ENCODE peak calls at places on chromosomes 5 and 9, in seven cellular contexts. One of them, this sample, is unnamed.
A peak's percentile ranks its signal among the peaks of the same experiment; 100 is the strongest.

GRCh38 chr5:54638090-54638489 is 120.5 kb downstream of the SNX18 start:
- DNase-seq in GM23248: no peak
- DNase-seq in neural progenitor cell: no peak
- DNase-seq in HepG2: no peak
- DNase-seq in IMR-90: no peak
- DNase-seq in fibroblast of lung: no peak
- DNase-seq in neuronal stem cell: no peak
- DNase-seq in this sample: no peak

GRCh38 chr9:135144581-135145108 is 57.2 kb downstream of the OLFM1 start:
- DNase-seq in GM23248: no peak
- DNase-seq in neural progenitor cell: no peak
- DNase-seq in HepG2: no peak
- DNase-seq in IMR-90: no peak
- DNase-seq in fibroblast of lung: no peak
- DNase-seq in neuronal stem cell: no peak
- DNase-seq in this sample: peak; percentile 12

GRCh38 chr5:30401479-30402058 is 791.9 kb upstream of the CDH6 start:
- DNase-seq in GM23248: peak; percentile 68
- DNase-seq in neural progenitor cell: peak; percentile 73
- DNase-seq in HepG2: peak; percentile 53
- DNase-seq in IMR-90: peak; percentile 48
- DNase-seq in fibroblast of lung: peak; percentile 39
- DNase-seq in neuronal stem cell: peak; percentile 43
- DNase-seq in this sample: peak; percentile 70

GRCh38 chr5:164475339-164475977 is 970.0 kb downstream of the MAT2B start:
- DNase-seq in GM23248: peak; percentile 10
- DNase-seq in neural progenitor cell: peak; percentile 13
- DNase-seq in HepG2: peak; percentile 10
- DNase-seq in IMR-90: peak; percentile 56
- DNase-seq in fibroblast of lung: peak; percentile 40
- DNase-seq in neuronal stem cell: no peak
- DNase-seq in this sample: peak; percentile 31

GRCh38 chr9:11233693-11234092 is 620.9 kb upstream of the PTPRD start:
- DNase-seq in GM23248: no peak
- DNase-seq in neural progenitor cell: no peak
- DNase-seq in HepG2: no peak
- DNase-seq in IMR-90: no peak
- DNase-seq in fibroblast of lung: no peak
- DNase-seq in neuronal stem cell: no peak
- DNase-seq in this sample: no peak

GRCh38 chr9:82167296-82167695 is 178.7 kb downstream of the SPATA31D1 start:
- DNase-seq in GM23248: no peak
- DNase-seq in neural progenitor cell: no peak
- DNase-seq in HepG2: no peak
- DNase-seq in IMR-90: no peak
- DNase-seq in fibroblast of lung: no peak
- DNase-seq in neuronal stem cell: no peak
- DNase-seq in this sample: no peak

GRCh38 chr9:99272866-99273265 is 50.8 kb downstream of the SEC61B start:
- DNase-seq in GM23248: no peak
- DNase-seq in neural progenitor cell: no peak
- DNase-seq in HepG2: no peak
- DNase-seq in IMR-90: no peak
- DNase-seq in fibroblast of lung: no peak
- DNase-seq in neuronal stem cell: no peak
- DNase-seq in this sample: no peak

GRCh38 chr5:33611882-33612281 is 171.1 kb downstream of the TARS1 start:
- DNase-seq in GM23248: peak; percentile 86
- DNase-seq in neural progenitor cell: no peak
- DNase-seq in HepG2: no peak
- DNase-seq in IMR-90: peak; percentile 85
- DNase-seq in fibroblast of lung: peak; percentile 74
- DNase-seq in neuronal stem cell: no peak
- DNase-seq in this sample: peak; percentile 77

GRCh38 chr5:7244977-7245376 is 151.0 kb upstream of the ADCY2 start:
- DNase-seq in GM23248: no peak
- DNase-seq in neural progenitor cell: no peak
- DNase-seq in HepG2: no peak
- DNase-seq in IMR-90: no peak
- DNase-seq in fibroblast of lung: no peak
- DNase-seq in neuronal stem cell: no peak
- DNase-seq in this sample: no peak

GRCh38 chr5:149114403-149115312 is 26.6 kb upstream of the ABLIM3 start:
- DNase-seq in GM23248: peak; percentile 89
- DNase-seq in neural progenitor cell: peak; percentile 78
- DNase-seq in HepG2: peak; percentile 66
- DNase-seq in IMR-90: peak; percentile 84
- DNase-seq in fibroblast of lung: peak; percentile 65
- DNase-seq in neuronal stem cell: peak; percentile 63
- DNase-seq in this sample: peak; percentile 99

GRCh38 chr5:92979716-92980115 is 601.3 kb downstream of the NR2F1-AS1 start:
- DNase-seq in GM23248: no peak
- DNase-seq in neural progenitor cell: peak; percentile 85
- DNase-seq in HepG2: no peak
- DNase-seq in IMR-90: no peak
- DNase-seq in fibroblast of lung: no peak
- DNase-seq in neuronal stem cell: peak; percentile 92
- DNase-seq in this sample: no peak

GRCh38 chr5:11046160-11046559 is 285.1 kb upstream of the DAP start:
- DNase-seq in GM23248: peak; percentile 9
- DNase-seq in neural progenitor cell: peak; percentile 44
- DNase-seq in HepG2: no peak
- DNase-seq in IMR-90: peak; percentile 18
- DNase-seq in fibroblast of lung: no peak
- DNase-seq in neuronal stem cell: no peak
- DNase-seq in this sample: peak; percentile 30

GRCh38 chr9:92620870-92621269 is 49.1 kb downstream of the IPPK start:
- DNase-seq in GM23248: no peak
- DNase-seq in neural progenitor cell: no peak
- DNase-seq in HepG2: no peak
- DNase-seq in IMR-90: no peak
- DNase-seq in fibroblast of lung: no peak
- DNase-seq in neuronal stem cell: no peak
- DNase-seq in this sample: no peak

GRCh38 chr5:144361406-144361805 is 190.7 kb downstream of the KCTD16 start:
- DNase-seq in GM23248: no peak
- DNase-seq in neural progenitor cell: no peak
- DNase-seq in HepG2: no peak
- DNase-seq in IMR-90: peak; percentile 37
- DNase-seq in fibroblast of lung: peak; percentile 2
- DNase-seq in neuronal stem cell: no peak
- DNase-seq in this sample: no peak

GRCh38 chr9:116101516-116101915 is 52.1 kb upstream of the PAPPA start:
- DNase-seq in GM23248: peak; percentile 85
- DNase-seq in neural progenitor cell: no peak
- DNase-seq in HepG2: no peak
- DNase-seq in IMR-90: peak; percentile 84
- DNase-seq in fibroblast of lung: peak; percentile 78
- DNase-seq in neuronal stem cell: no peak
- DNase-seq in this sample: peak; percentile 68

GRCh38 chr5:124602925-124603650 is 143.4 kb downstream of the ZNF608 start:
- DNase-seq in GM23248: peak; percentile 12
- DNase-seq in neural progenitor cell: no peak
- DNase-seq in HepG2: no peak
- DNase-seq in IMR-90: no peak
- DNase-seq in fibroblast of lung: no peak
- DNase-seq in neuronal stem cell: no peak
- DNase-seq in this sample: no peak

GRCh38 chr9:107667700-107668099 is 178.1 kb upstream of the KLF4 start:
- DNase-seq in GM23248: no peak
- DNase-seq in neural progenitor cell: no peak
- DNase-seq in HepG2: no peak
- DNase-seq in IMR-90: no peak
- DNase-seq in fibroblast of lung: no peak
- DNase-seq in neuronal stem cell: no peak
- DNase-seq in this sample: no peak

GRCh38 chr5:136188859-136189258 is 4.1 kb downstream of the SMIM32 start:
- DNase-seq in GM23248: no peak
- DNase-seq in neural progenitor cell: no peak
- DNase-seq in HepG2: no peak
- DNase-seq in IMR-90: no peak
- DNase-seq in fibroblast of lung: no peak
- DNase-seq in neuronal stem cell: no peak
- DNase-seq in this sample: no peak

GRCh38 chr5:119336262-119336661 is 19.6 kb upstream of the TNFAIP8 start:
- DNase-seq in GM23248: no peak
- DNase-seq in neural progenitor cell: no peak
- DNase-seq in HepG2: no peak
- DNase-seq in IMR-90: no peak
- DNase-seq in fibroblast of lung: no peak
- DNase-seq in neuronal stem cell: no peak
- DNase-seq in this sample: no peak

GRCh38 chr9:2198956-2199635 is 183.9 kb downstream of the SMARCA2 start:
- DNase-seq in GM23248: no peak
- DNase-seq in neural progenitor cell: no peak
- DNase-seq in HepG2: no peak
- DNase-seq in IMR-90: no peak
- DNase-seq in fibroblast of lung: no peak
- DNase-seq in neuronal stem cell: no peak
- DNase-seq in this sample: no peak

GRCh38 chr9:73583590-73583989 is 431.9 kb downstream of the ANXA1 start:
- DNase-seq in GM23248: peak; percentile 6
- DNase-seq in neural progenitor cell: no peak
- DNase-seq in HepG2: no peak
- DNase-seq in IMR-90: no peak
- DNase-seq in fibroblast of lung: peak; percentile 82
- DNase-seq in neuronal stem cell: no peak
- DNase-seq in this sample: peak; percentile 14

GRCh38 chr5:54742417-54742889 is 224.9 kb downstream of the SNX18 start:
- DNase-seq in GM23248: peak; percentile 79
- DNase-seq in neural progenitor cell: peak; percentile 27
- DNase-seq in HepG2: no peak
- DNase-seq in IMR-90: peak; percentile 80
- DNase-seq in fibroblast of lung: peak; percentile 84
- DNase-seq in neuronal stem cell: no peak
- DNase-seq in this sample: peak; percentile 79

GRCh38 chr9:16521868-16522381 is 348.5 kb downstream of the BNC2 start:
- DNase-seq in GM23248: peak; percentile 88
- DNase-seq in neural progenitor cell: no peak
- DNase-seq in HepG2: no peak
- DNase-seq in IMR-90: peak; percentile 94
- DNase-seq in fibroblast of lung: peak; percentile 99
- DNase-seq in neuronal stem cell: no peak
- DNase-seq in this sample: peak; percentile 84
- H2AFZ ChIP-seq in GM23248: peak overlapping the region; percentile 29
- H2AFZ ChIP-seq in neural progenitor cell: peak overlapping the region; percentile 46
- H2AFZ ChIP-seq in HepG2: no peak overlapping the region
- H2AFZ ChIP-seq in IMR-90: no peak overlapping the region
- H2AFZ ChIP-seq in fibroblast of lung: no peak overlapping the region
- H2AFZ ChIP-seq in neuronal stem cell: peak overlapping the region; percentile 70
- H2AFZ ChIP-seq in this sample: peak overlapping the region; percentile 24

GRCh38 chr5:175598774-175599173 is 59.1 kb upstream of the HRH2 start:
- DNase-seq in GM23248: no peak
- DNase-seq in neural progenitor cell: no peak
- DNase-seq in HepG2: no peak
- DNase-seq in IMR-90: no peak
- DNase-seq in fibroblast of lung: no peak
- DNase-seq in neuronal stem cell: no peak
- DNase-seq in this sample: no peak

GRCh38 chr5:175599210-175599609 is 58.7 kb upstream of the HRH2 start:
- DNase-seq in GM23248: no peak
- DNase-seq in neural progenitor cell: no peak
- DNase-seq in HepG2: no peak
- DNase-seq in IMR-90: no peak
- DNase-seq in fibroblast of lung: no peak
- DNase-seq in neuronal stem cell: no peak
- DNase-seq in this sample: no peak

GRCh38 chr5:175606409-175606808 is 51.5 kb upstream of the HRH2 start:
- DNase-seq in GM23248: no peak
- DNase-seq in neural progenitor cell: no peak
- DNase-seq in HepG2: no peak
- DNase-seq in IMR-90: no peak
- DNase-seq in fibroblast of lung: no peak
- DNase-seq in neuronal stem cell: no peak
- DNase-seq in this sample: no peak

GRCh38 chr5:175603987-175604739 is 53.7 kb upstream of the HRH2 start:
- DNase-seq in GM23248: no peak
- DNase-seq in neural progenitor cell: peak; percentile 21
- DNase-seq in HepG2: no peak
- DNase-seq in IMR-90: no peak
- DNase-seq in fibroblast of lung: no peak
- DNase-seq in neuronal stem cell: no peak
- DNase-seq in this sample: no peak

GRCh38 chr5:175602171-175602570 is 55.7 kb upstream of the HRH2 start:
- DNase-seq in GM23248: no peak
- DNase-seq in neural progenitor cell: no peak
- DNase-seq in HepG2: no peak
- DNase-seq in IMR-90: no peak
- DNase-seq in fibroblast of lung: no peak
- DNase-seq in neuronal stem cell: no peak
- DNase-seq in this sample: no peak
- H3K27me3 ChIP-seq in GM23248: no peaks in the 10 kb centered on the region
- H3K27me3 ChIP-seq in neural progenitor cell: no peaks in the 10 kb centered on the region
- H3K27me3 ChIP-seq in HepG2: peaks cover 7% of the 10 kb centered on the region
- H3K27me3 ChIP-seq in IMR-90: no peaks in the 10 kb centered on the region
- H3K27me3 ChIP-seq in fibroblast of lung: no peaks in the 10 kb centered on the region
- H3K27me3 ChIP-seq in neuronal stem cell: peaks cover 2% of the 10 kb centered on the region
- H3K27me3 ChIP-seq in this sample: peaks cover 48% of the 10 kb centered on the region

DNA sequence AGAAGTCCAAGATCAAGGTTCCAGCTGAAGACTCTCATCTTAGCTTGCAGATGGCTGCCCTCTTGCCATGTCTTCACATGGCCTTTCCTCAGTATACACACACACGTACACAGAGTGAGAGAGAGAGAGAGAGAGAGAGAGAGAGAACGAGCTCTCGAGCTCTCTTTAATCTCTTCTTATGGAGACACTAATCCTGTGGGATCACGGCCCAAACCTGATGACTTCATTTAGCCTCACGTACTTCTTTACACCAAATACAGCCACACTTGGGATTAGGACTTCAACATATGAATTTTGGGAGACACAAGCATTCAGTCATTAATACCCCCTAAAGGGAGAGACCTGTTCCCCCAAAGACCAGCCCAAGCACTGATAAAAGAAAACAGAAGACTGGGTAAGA is 42.8 kb downstream of the SIL1 start:
- DNase-seq in GM23248: no peak
- DNase-seq in neural progenitor cell: no peak
- DNase-seq in HepG2: no peak
- DNase-seq in IMR-90: no peak
- DNase-seq in fibroblast of lung: no peak
- DNase-seq in neuronal stem cell: no peak
- DNase-seq in this sample: no peak
- H3K4me3 ChIP-seq in GM23248: no peak overlapping the region
- H3K4me3 ChIP-seq in neural progenitor cell: no peak overlapping the region
- H3K4me3 ChIP-seq in HepG2: no peak overlapping the region
- H3K4me3 ChIP-seq in IMR-90: no peak overlapping the region
- H3K4me3 ChIP-seq in fibroblast of lung: no peak overlapping the region
- H3K4me3 ChIP-seq in neuronal stem cell: no peak overlapping the region
- H3K4me3 ChIP-seq in this sample: no peak overlapping the region

DNA sequence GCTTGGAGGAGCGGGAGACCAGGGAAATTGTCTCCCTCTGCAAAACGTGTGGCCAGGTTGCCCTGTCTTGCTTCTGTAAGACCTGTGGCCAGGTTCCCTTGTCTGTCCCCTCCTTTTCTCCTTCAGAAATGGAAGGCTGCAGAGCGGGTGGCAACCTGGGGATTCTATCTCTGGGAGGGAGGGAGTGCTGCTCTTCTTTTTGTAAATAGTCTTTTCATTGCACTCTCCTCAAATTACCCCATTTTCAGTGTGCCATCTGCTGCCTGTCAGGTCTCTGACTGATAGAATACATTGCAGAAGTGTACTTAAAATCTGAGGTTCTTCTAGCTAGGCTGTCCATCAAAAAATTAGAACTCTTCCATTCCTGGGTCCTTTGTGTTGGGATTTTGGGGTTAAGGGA is 126.0 kb downstream of the GABRB2 start:
- DNase-seq in GM23248: no peak
- DNase-seq in neural progenitor cell: no peak
- DNase-seq in HepG2: no peak
- DNase-seq in IMR-90: no peak
- DNase-seq in fibroblast of lung: no peak
- DNase-seq in neuronal stem cell: no peak
- DNase-seq in this sample: no peak
- H2AFZ ChIP-seq in GM23248: no peak overlapping the region
- H2AFZ ChIP-seq in neural progenitor cell: peak overlapping the region; percentile 29
- H2AFZ ChIP-seq in HepG2: no peak overlapping the region
- H2AFZ ChIP-seq in IMR-90: no peak overlapping the region
- H2AFZ ChIP-seq in fibroblast of lung: no peak overlapping the region
- H2AFZ ChIP-seq in neuronal stem cell: no peak overlapping the region
- H2AFZ ChIP-seq in this sample: no peak overlapping the region